ENCODE peak calls at places on chromosomes 2 and 18, in eight cellular contexts. G, S, E, M, F, Q, X and B are unnamed samples.

GRCh38 chr2:915979-916378 is 34.7 kb upstream of the SNTG2 start:
- DNase-seq in G (no peak), S (no peak), E (no peak), M (no peak), F (no peak), Q (no peak), X (peak), B (no peak)

GRCh38 chr2:113910110-113910717 is 20.3 kb downstream of the ACTR3 start:
- DNase-seq in G (no peak), S (no peak), E (no peak), M (no peak), F (no peak), Q (peak), X (no peak), B (no peak)

GRCh38 chr2:27741673-27742072 is 29.8 kb upstream of the MRPL33 start:
- DNase-seq in G (no peak), S (no peak), E (no peak), M (no peak), F (no peak), Q (no peak), X (no peak), B (no peak)

GRCh38 chr2:233358864-233359386 is 4.6 kb downstream of the DGKD start:
- DNase-seq in G (no peak), S (no peak), E (no peak), M (no peak), F (no peak), Q (no peak), X (no peak), B (no peak)

GRCh38 chr18:50509012-50509411 is 50.9 kb upstream of the MAPK4 start:
- DNase-seq in G (no peak), S (no peak), E (no peak), M (no peak), F (no peak), Q (no peak), X (no peak), B (no peak)

GRCh38 chr2:67628892-67629291 is 231.8 kb downstream of the ETAA1 start:
- DNase-seq in G (no peak), S (no peak), E (no peak), M (no peak), F (no peak), Q (no peak), X (no peak), B (no peak)

GRCh38 chr2:78992451-78992806 is 33.1 kb upstream of the REG3G start:
- DNase-seq in G (no peak), S (no peak), E (no peak), M (peak), F (no peak), Q (peak), X (no peak), B (no peak)

GRCh38 chr2:232523682-232524597 is 2.0 kb upstream of the CHRND start:
- DNase-seq in G (no peak), S (no peak), E (peak), M (peak), F (no peak), Q (peak), X (no peak), B (no peak)

GRCh38 chr2:204329532-204329931 is 215.7 kb upstream of the PARD3B start:
- DNase-seq in G (no peak), S (no peak), E (no peak), M (no peak), F (no peak), Q (no peak), X (no peak), B (no peak)

GRCh38 chr2:208134928-208135586 is 5.4 kb upstream of the CRYGC start:
- DNase-seq in G (no peak), S (no peak), E (no peak), M (no peak), F (no peak), Q (peak), X (no peak), B (no peak)

GRCh38 chr2:66851449-66851872 is 416.5 kb downstream of the MEIS1 start:
- DNase-seq in G (peak), S (peak), E (no peak), M (no peak), F (no peak), Q (peak), X (no peak), B (no peak)

GRCh38 chr2:133566967-133567645 is 1.2 kb downstream of the NCKAP5 start:
- DNase-seq in G (peak), S (peak), E (no peak), M (no peak), F (peak), Q (peak), X (peak), B (no peak)

GRCh38 chr2:85110991-85111560 is 22.1 kb upstream of the TCF7L1 start:
- DNase-seq in G (no peak), S (no peak), E (no peak), M (no peak), F (no peak), Q (no peak), X (no peak), B (no peak)

DNA sequence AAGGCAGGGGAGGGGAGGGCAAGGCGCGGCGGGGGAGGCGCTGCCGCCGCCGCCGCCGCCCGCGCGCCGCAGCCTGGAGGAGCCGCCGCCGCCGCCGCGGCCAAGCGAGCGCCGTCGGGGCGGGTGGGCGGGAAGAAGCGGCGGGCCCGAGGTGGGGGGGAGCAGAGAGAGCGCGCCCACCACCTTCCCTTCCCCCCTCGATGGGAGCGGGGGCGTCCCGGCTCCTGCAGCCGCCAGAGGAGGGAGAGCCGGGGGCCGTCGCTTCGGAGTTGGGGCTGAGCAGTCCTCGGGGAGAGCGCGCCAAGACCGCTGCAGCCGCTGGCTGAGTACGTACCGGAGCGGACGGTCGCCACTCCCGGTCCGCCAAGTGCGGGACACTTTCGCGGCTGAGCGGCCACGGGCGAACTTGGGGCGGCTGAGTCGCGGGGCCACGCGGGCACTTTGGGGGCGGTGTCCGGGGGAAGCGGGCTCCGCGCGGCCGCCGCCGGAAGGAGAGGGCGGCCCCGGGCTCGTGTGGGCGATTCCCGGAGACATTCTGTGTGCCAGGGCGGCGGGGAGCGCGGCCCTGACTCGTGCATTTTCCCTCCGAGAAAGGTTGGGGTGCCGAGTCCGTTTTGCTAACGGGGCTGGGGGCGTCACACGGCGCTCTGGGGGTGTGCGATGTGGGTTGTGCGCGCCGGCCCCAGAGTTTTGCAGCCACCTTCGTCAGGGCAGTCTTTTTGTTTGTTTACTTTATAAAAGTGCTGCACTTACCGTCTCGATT is at the start of gene NAB1:
- DNase-seq in G (peak), S (peak), E (peak), M (peak), F (peak), Q (no peak), X (peak), B (peak)
- TF ChIP-seq CTCF in G (no peak), S (no peak), E (no peak), M (no peak), F (no peak), Q (no peak), X (no peak), B (no peak)

GRCh38 chr2:38719706-38720105 is 31.5 kb downstream of the SRSF7 start:
- DNase-seq in G (no peak), S (peak), E (no peak), M (no peak), F (no peak), Q (no peak), X (no peak), B (no peak)

GRCh38 chr2:38712871-38713270 is 38.3 kb downstream of the SRSF7 start:
- DNase-seq in G (no peak), S (no peak), E (no peak), M (no peak), F (no peak), Q (no peak), X (no peak), B (no peak)

GRCh38 chr2:38712413-38712812 is 38.7 kb downstream of the SRSF7 start:
- DNase-seq in G (no peak), S (no peak), E (no peak), M (no peak), F (no peak), Q (no peak), X (no peak), B (no peak)

GRCh38 chr2:38713311-38713710 is 37.9 kb downstream of the SRSF7 start:
- DNase-seq in G (no peak), S (no peak), E (no peak), M (no peak), F (no peak), Q (no peak), X (no peak), B (no peak)

GRCh38 chr2:38716185-38716584 is 35.0 kb downstream of the SRSF7 start:
- DNase-seq in G (peak), S (no peak), E (no peak), M (no peak), F (no peak), Q (no peak), X (peak), B (no peak)
- TF ChIP-seq CTCF in G (no peak), S (no peak), E (no peak), M (no peak), F (no peak), Q (no peak), X (no peak), B (no peak)

GRCh38 chr2:191446910-191447309 is 201.7 kb downstream of the MYO1B start:
- DNase-seq in G (no peak), S (no peak), E (no peak), M (no peak), F (no peak), Q (peak), X (no peak), B (no peak)

GRCh38 chr2:191453756-191454155 is 208.6 kb downstream of the MYO1B start:
- DNase-seq in G (no peak), S (no peak), E (no peak), M (no peak), F (no peak), Q (no peak), X (no peak), B (no peak)

GRCh38 chr2:191451116-191451515 is 205.9 kb downstream of the MYO1B start:
- DNase-seq in G (no peak), S (no peak), E (no peak), M (no peak), F (no peak), Q (no peak), X (no peak), B (no peak)
- TF ChIP-seq CTCF in G (no peak), S (no peak), E (no peak), M (no peak), F (no peak), Q (no peak), X (no peak), B (no peak)

GRCh38 chr2:119662297-119662696 is 16.7 kb upstream of the TMEM177 start:
- DNase-seq in G (no peak), S (no peak), E (no peak), M (no peak), F (no peak), Q (no peak), X (no peak), B (no peak)

GRCh38 chr2:119657486-119658145 is 21.4 kb upstream of the TMEM177 start:
- DNase-seq in G (no peak), S (no peak), E (no peak), M (no peak), F (no peak), Q (no peak), X (no peak), B (no peak)

GRCh38 chr2:119659601-119660342 is 19.2 kb upstream of the TMEM177 start:
- DNase-seq in G (peak), S (peak), E (peak), M (no peak), F (no peak), Q (peak), X (no peak), B (no peak)

DNA sequence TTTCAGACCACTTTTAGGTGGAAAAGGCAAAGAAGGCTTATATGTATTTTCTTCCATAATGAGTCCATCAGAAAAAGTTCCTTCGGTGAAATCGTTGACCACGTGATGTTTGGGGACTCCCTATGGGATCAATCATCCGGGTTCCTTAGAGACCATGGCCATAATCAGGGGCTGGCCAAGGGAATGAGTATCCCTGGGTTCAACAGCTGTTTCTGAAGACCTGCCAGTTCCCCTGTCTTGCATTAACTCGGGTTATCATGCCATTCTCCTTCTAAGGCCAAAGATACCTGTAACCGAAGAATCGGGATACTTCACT is 18.7 kb upstream of the TMEM177 start:
- DNase-seq in G (no peak), S (no peak), E (no peak), M (no peak), F (no peak), Q (no peak), X (no peak), B (no peak)
- TF ChIP-seq CTCF in G (no peak), S (no peak), E (no peak), M (no peak), F (no peak), Q (no peak), X (no peak), B (no peak)

DNA sequence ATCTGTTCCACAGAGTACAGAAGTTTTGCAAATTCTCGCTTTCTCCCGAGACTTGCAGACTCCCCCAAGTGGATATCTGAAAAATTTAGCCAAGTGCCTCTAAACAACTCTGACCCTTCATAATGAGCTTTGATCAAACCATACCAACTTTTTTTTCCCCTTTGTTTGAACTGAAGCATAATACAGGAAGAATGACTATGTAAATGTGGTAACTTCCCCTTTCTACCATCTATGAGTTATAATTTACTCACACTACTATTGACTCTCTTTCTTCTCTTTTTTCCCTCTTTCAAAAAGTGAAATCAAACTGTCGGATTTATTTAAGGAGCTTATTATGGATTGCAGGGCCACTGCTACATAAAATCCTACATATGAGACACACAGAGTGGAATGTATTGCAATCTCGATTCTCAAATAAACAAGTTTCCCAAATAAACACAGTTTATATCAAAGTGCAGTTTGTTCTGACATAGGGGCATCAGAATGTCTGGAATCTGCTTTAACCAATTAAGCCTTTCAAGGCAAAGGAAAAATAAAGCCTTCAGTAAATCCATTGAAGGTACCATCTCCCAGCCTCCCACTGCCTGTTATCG is 1.4 kb upstream of the ZNF804A start:
- DNase-seq in G (peak), S (no peak), E (peak), M (no peak), F (no peak), Q (no peak), X (no peak), B (no peak)
- TF ChIP-seq CTCF in G (peak), S (no peak), E (no peak), M (no peak), F (no peak), Q (peak), X (no peak), B (no peak)

DNA sequence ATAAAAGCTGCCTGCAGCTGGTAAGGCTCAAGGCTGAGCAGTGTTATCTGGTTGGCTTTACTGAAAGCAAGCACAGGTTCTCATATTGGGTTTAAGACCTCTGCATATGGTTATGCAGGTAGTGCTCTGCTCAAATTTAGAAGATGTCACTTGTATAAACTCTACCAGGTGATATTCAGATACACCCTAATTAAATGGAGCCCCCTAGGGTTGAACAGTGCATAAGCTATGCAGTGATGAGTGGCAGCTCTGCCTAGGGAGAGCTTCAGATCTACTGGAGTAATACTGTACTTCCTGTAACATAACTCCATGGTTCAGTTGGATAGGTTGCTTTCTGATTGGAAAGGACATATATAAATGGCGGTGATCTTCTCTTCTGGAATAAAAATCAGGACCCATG is 222.7 kb downstream of the CYRIA start:
- DNase-seq in G (no peak), S (no peak), E (no peak), M (no peak), F (no peak), Q (no peak), X (no peak), B (no peak)
- TF ChIP-seq CTCF in G (no peak), S (no peak), E (no peak), M (no peak), F (no peak), Q (no peak), X (no peak), B (no peak)

GRCh38 chr2:189756311-189756710 is 6.3 kb downstream of the OSGEPL1 start:
- DNase-seq in G (no peak), S (no peak), E (no peak), M (no peak), F (no peak), Q (no peak), X (no peak), B (no peak)
- TF ChIP-seq CTCF in G (no peak), S (no peak), E (no peak), M (no peak), F (no peak), Q (no peak), X (no peak), B (no peak)